ENCODE peak calls at places on chromosome 19, in nine cellular contexts. K is cardiac fibroblast; U is psoas muscle; T is pancreas; X is CD4-positive, CD25-positive, alpha-beta regulatory T cell; I is astrocyte; C is NT2/D1; S is CD4-positive, alpha-beta T cell; R is activated CD4-positive, alpha-beta T cell treated with anti-CD3 and anti-CD28 coated beads, Interleukin-2, amount 10 ng/mL, durations not matched to agents 7 days and 5 days. A is an unnamed sample.

GRCh38 chr19:1828279-1829238 is 16.5 kb upstream of the ATP8B3 start:
- DNase-seq in T (no peak), R (no peak), I (no peak), U (no peak), S (no peak), C (no peak), X (no peak), K (no peak), A (no peak)

GRCh38 chr19:31145021-31145420 is 204.2 kb downstream of the TSHZ3 start:
- DNase-seq in K (no peak), I (no peak), R (no peak), X (no peak), S (no peak), T (no peak), U (no peak), C (no peak), A (no peak)

GRCh38 chr19:47322048-47322447 is 9.9 kb upstream of the C5AR2 start:
- DNase-seq in C (no peak), K (no peak), X (no peak), U (no peak), T (no peak), S (no peak), I (no peak), R (no peak), A (no peak)

GRCh38 chr19:50562996-50563395 is 5.2 kb downstream of the LRRC4B start:
- DNase-seq in S (no peak), K (no peak), T (no peak), I (no peak), C (no peak), U (no peak), R (no peak), X (no peak), A (no peak)

GRCh38 chr19:2537544-2537943 is 61.6 kb downstream of the GADD45B start:
- DNase-seq in C (no peak), X (no peak), T (no peak), I (no peak), U (peak), S (no peak), R (no peak), K (no peak), A (no peak)

GRCh38 chr19:53037101-53038097 is 7.1 kb upstream of the ERVV-2 start:
- DNase-seq in X (no peak), S (no peak), T (peak), I (peak), R (peak), K (peak), C (peak), U (no peak), A (no peak)

GRCh38 chr19:927707-928401 is 2.0 kb downstream of the ARID3A start:
- DNase-seq in R (no peak), S (no peak), U (no peak), I (no peak), X (no peak), K (no peak), T (no peak), C (no peak), A (no peak)

GRCh38 chr19:38020331-38020730 is 113.3 kb downstream of the SIPA1L3 start:
- DNase-seq in T (no peak), R (no peak), C (no peak), K (no peak), S (no peak), X (no peak), U (no peak), I (no peak), A (no peak)

GRCh38 chr19:5585461-5586299 is 17.9 kb upstream of the TINCR start:
- DNase-seq in I (no peak), C (peak), U (peak), X (no peak), S (peak), R (no peak), K (no peak), T (no peak), A (no peak)

GRCh38 chr19:7868671-7869452 is 5.3 kb downstream of the PRR36 start:
- DNase-seq in U (peak), I (no peak), R (peak), K (peak), C (peak), S (peak), T (peak), X (peak), A (peak)

GRCh38 chr19:41595258-41595889 is 19.4 kb downstream of the CEACAM21 start:
- DNase-seq in I (peak), X (peak), K (peak), R (peak), U (peak), S (peak), T (no peak), C (peak), A (no peak)

GRCh38 chr19:47377208-47377701 is 28.1 kb downstream of the DHX34 start:
- DNase-seq in C (no peak), K (no peak), X (no peak), I (no peak), T (no peak), S (no peak), U (no peak), R (no peak), A (peak)

GRCh38 chr19:4375164-4375619 is 25.2 kb downstream of the SH3GL1 start:
- DNase-seq in K (no peak), R (no peak), X (no peak), U (peak), S (no peak), T (no peak), I (no peak), C (no peak), A (peak)

GRCh38 chr19:4060621-4061177 is 6.0 kb downstream of the ZBTB7A start:
- DNase-seq in S (no peak), X (no peak), K (no peak), R (no peak), U (no peak), I (no peak), C (no peak), T (peak), A (no peak)

GRCh38 chr19:16769385-16769784 is 49.7 kb downstream of the NWD1 start:
- DNase-seq in T (no peak), I (no peak), C (no peak), S (no peak), U (no peak), R (no peak), K (no peak), X (no peak), A (no peak)

GRCh38 chr19:7862413-7862951 is 11.7 kb downstream of the PRR36 start:
- DNase-seq in U (peak), T (no peak), X (peak), R (peak), C (peak), S (peak), I (no peak), K (peak), A (no peak)

GRCh38 chr19:45973564-45974338 is at the start of gene NOVA2:
- DNase-seq in U (peak), S (no peak), R (peak), I (peak), X (no peak), C (peak), T (peak), K (peak), A (peak)

GRCh38 chr19:18091217-18091608 is 4.5 kb upstream of the IL12RB1 start:
- DNase-seq in X (peak), U (peak), C (no peak), I (no peak), S (peak), R (peak), K (no peak), T (no peak), A (peak)

GRCh38 chr19:36605101-36605838 is at the start of gene ZNF382:
- DNase-seq in C (no peak), U (peak), X (peak), R (peak), S (peak), K (peak), I (peak), T (peak), A (peak)